ENCODE peak calls at places on chromosomes 1 and 21, in seven cellular contexts. P, O, Y, D, W, G and F are unnamed samples.

GRCh38 chr1:226653311-226653921 is 85.7 kb downstream of the ITPKB start:
- DNase-seq in P (peak; percentile 33), O (peak; percentile 69), Y (no peak), D (no peak), W (no peak), G (no peak), F (no peak)

GRCh38 chr1:24186993-24187790 is at the start of gene IFNLR1:
- DNase-seq in P (peak; percentile 96), O (peak; percentile 89), Y (peak; percentile 56), D (no peak), W (no peak), G (peak; percentile 95), F (no peak)

GRCh38 chr21:16587141-16587570 is 857.4 kb downstream of the USP25 start:
- DNase-seq in P (no peak), O (no peak), Y (peak; percentile 64), D (peak; percentile 26), W (peak; percentile 80), G (peak; percentile 66), F (peak; percentile 89)

GRCh38 chr1:154983776-154984466 is 777 bp downstream of the FLAD1 start:
- DNase-seq in P (no peak), O (peak; percentile 55), Y (no peak), D (no peak), W (no peak), G (no peak), F (peak; percentile 47)

GRCh38 chr1:7505871-7506676 is 265.0 kb upstream of the VAMP3 start:
- DNase-seq in P (no peak), O (no peak), Y (no peak), D (no peak), W (no peak), G (no peak), F (no peak)

GRCh38 chr1:41950820-41951219 is 32.1 kb upstream of the HIVEP3 start:
- DNase-seq in P (peak; percentile 43), O (no peak), Y (no peak), D (peak; percentile 22), W (no peak), G (no peak), F (no peak)

GRCh38 chr1:238658766-238659165 is 727.6 kb upstream of the CHRM3 start:
- DNase-seq in P (no peak), O (no peak), Y (no peak), D (no peak), W (peak; percentile 74), G (no peak), F (peak; percentile 53)

GRCh38 chr1:89598450-89599331 is 34.2 kb upstream of the LRRC8C start:
- DNase-seq in P (peak; percentile 46), O (no peak), Y (no peak), D (no peak), W (peak; percentile 61), G (no peak), F (peak; percentile 61)

GRCh38 chr1:79252598-79252997 is 246.1 kb upstream of the ADGRL4 start:
- DNase-seq in P (no peak), O (no peak), Y (no peak), D (no peak), W (no peak), G (no peak), F (no peak)

GRCh38 chr1:223641523-223642039 is 23.9 kb downstream of the CAPN8 start:
- DNase-seq in P (no peak), O (peak; percentile 68), Y (no peak), D (no peak), W (no peak), G (no peak), F (no peak)

GRCh38 chr1:210770396-210770984 is 363.5 kb downstream of the KCNH1 start:
- DNase-seq in P (no peak), O (no peak), Y (no peak), D (no peak), W (no peak), G (no peak), F (no peak)

GRCh38 chr1:157829711-157830110 is 9.8 kb upstream of the FCRL1 start:
- DNase-seq in P (peak; percentile 39), O (no peak), Y (no peak), D (no peak), W (no peak), G (no peak), F (no peak)

GRCh38 chr1:3856923-3857790 is at the start of the genes CEP104 and DFFB:
- DNase-seq in P (peak; percentile 100), O (peak; percentile 98), Y (peak; percentile 93), D (peak; percentile 74), W (peak; percentile 83), G (peak; percentile 99), F (peak; percentile 98)

GRCh38 chr1:227069490-227069889 is 129.4 kb downstream of the COQ8A start:
- DNase-seq in P (no peak), O (no peak), Y (no peak), D (no peak), W (no peak), G (no peak), F (no peak)

GRCh38 chr1:17875882-17876280 is 120.7 kb downstream of the ACTL8 start:
- DNase-seq in P (no peak), O (peak; percentile 19), Y (no peak), D (no peak), W (peak; percentile 35), G (peak; percentile 58), F (no peak)

GRCh38 chr1:67588186-67588865 is 96.7 kb upstream of the GADD45A start:
- DNase-seq in P (no peak), O (no peak), Y (peak; percentile 47), D (no peak), W (peak; percentile 13), G (no peak), F (no peak)

GRCh38 chr1:207088731-207089626 is at the start of gene C4BPB:
- DNase-seq in P (no peak), O (peak; percentile 52), Y (no peak), D (no peak), W (no peak), G (no peak), F (peak; percentile 75)

GRCh38 chr1:226060976-226061792 is 1.3 kb upstream of the H3-3A start:
- DNase-seq in P (no peak), O (no peak), Y (no peak), D (no peak), W (peak; percentile 36), G (no peak), F (no peak)

GRCh38 chr1:57860333-57860732 is 436.5 kb upstream of the DAB1 start:
- DNase-seq in P (no peak), O (no peak), Y (no peak), D (no peak), W (no peak), G (no peak), F (no peak)

GRCh38 chr21:41121785-41122415 is 46.1 kb upstream of the BACE2 start:
- DNase-seq in P (peak; percentile 56), O (peak; percentile 69), Y (peak; percentile 96), D (no peak), W (peak; percentile 84), G (peak; percentile 97), F (peak; percentile 77)

GRCh38 chr1:23122023-23122738 is 46.5 kb downstream of the LUZP1 start:
- DNase-seq in P (no peak), O (no peak), Y (peak; percentile 21), D (no peak), W (peak; percentile 79), G (no peak), F (peak; percentile 57)

GRCh38 chr1:194975913-194976312 is 1632.3 kb downstream of the KCNT2 start:
- DNase-seq in P (no peak), O (no peak), Y (no peak), D (no peak), W (no peak), G (no peak), F (peak; percentile 78)

GRCh38 chr1:1343811-1344421 is 5.3 kb downstream of the DVL1 start:
- DNase-seq in P (no peak), O (no peak), Y (no peak), D (no peak), W (no peak), G (no peak), F (no peak)

GRCh38 chr1:160548960-160549664 is 26.1 kb upstream of the SLAMF6 start:
- DNase-seq in P (no peak), O (no peak), Y (no peak), D (no peak), W (no peak), G (no peak), F (no peak)

GRCh38 chr1:7617826-7618225 is 153.3 kb upstream of the VAMP3 start:
- DNase-seq in P (no peak), O (no peak), Y (no peak), D (no peak), W (no peak), G (no peak), F (no peak)

GRCh38 chr1:114164840-114165543 is 11.3 kb upstream of the SYT6 start:
- DNase-seq in P (peak; percentile 55), O (no peak), Y (no peak), D (no peak), W (no peak), G (no peak), F (no peak)

GRCh38 chr1:162704673-162705424 is 72.6 kb downstream of the DDR2 start:
- DNase-seq in P (no peak), O (no peak), Y (no peak), D (no peak), W (no peak), G (no peak), F (no peak)

GRCh38 chr1:225896937-225897549 is 8.1 kb upstream of the LEFTY1 start:
- DNase-seq in P (peak; percentile 92), O (peak; percentile 74), Y (no peak), D (peak; percentile 65), W (no peak), G (peak; percentile 74), F (peak; percentile 78)

GRCh38 chr21:23507501-23507900 is 2099.8 kb downstream of the MRPL39 start:
- DNase-seq in P (no peak), O (no peak), Y (no peak), D (no peak), W (no peak), G (no peak), F (no peak)

GRCh38 chr1:202274611-202275010 is 67.1 kb downstream of the UBE2T start:
- DNase-seq in P (peak; percentile 52), O (no peak), Y (peak; percentile 66), D (no peak), W (peak; percentile 62), G (peak; percentile 79), F (peak; percentile 92)
- TF ChIP-seq CTCF in P (peak; percentile 66), O (no peak), Y (peak; percentile 16), D (peak; percentile 77), W (peak; percentile 63), G (peak; percentile 77), F (peak; percentile 88)

GRCh38 chr1:152497273-152497672 is 13.3 kb upstream of the LCE5A start:
- DNase-seq in P (no peak), O (no peak), Y (no peak), D (no peak), W (no peak), G (no peak), F (peak; percentile 77)

GRCh38 chr1:152495066-152495675 is 15.4 kb upstream of the LCE5A start:
- DNase-seq in P (peak; percentile 51), O (no peak), Y (no peak), D (no peak), W (peak; percentile 7), G (peak; percentile 49), F (peak; percentile 78)
- TF ChIP-seq CTCF in P (peak; percentile 57), O (peak; percentile 22), Y (no peak), D (peak; percentile 66), W (peak; percentile 62), G (no peak), F (peak; percentile 66)

GRCh38 chr1:30891223-30891552 is 17.4 kb downstream of the SDC3 start:
- DNase-seq in P (no peak), O (no peak), Y (no peak), D (no peak), W (no peak), G (no peak), F (no peak)
- TF ChIP-seq CTCF in P (no peak), O (no peak), Y (no peak), D (no peak), W (no peak), G (no peak), F (no peak)

GRCh38 chr1:212669102-212669501 is 30.5 kb downstream of the BATF3 start:
- DNase-seq in P (no peak), O (no peak), Y (no peak), D (no peak), W (peak; percentile 34), G (peak; percentile 74), F (peak; percentile 49)
- TF ChIP-seq CTCF in P (no peak), O (no peak), Y (no peak), D (peak; percentile 30), W (peak; percentile 15), G (peak; percentile 75), F (peak; percentile 25)